ENCODE peak calls at places on chromosomes 12 and 14, in ten cellular contexts. I is effector memory CD4-positive, alpha-beta T cell; L is heart right ventricle; R is tibial artery; H is stomach; M is bronchial epithelial cell; Q is BJ; V is aorta; W is A673; U is PC-3. E is an unnamed sample.

GRCh38 chr12:106358410-106359241 is 1.1 kb downstream of the POLR3B start:
- DNase-seq in L (peak; percentile 26), M (peak; percentile 66), R (peak; percentile 55), H (peak; percentile 34), V (no peak), Q (peak; percentile 14), U (no peak), W (no peak), I (no peak), E (peak; percentile 86)

GRCh38 chr14:68968051-68968450 is 11.1 kb downstream of the ACTN1 start:
- DNase-seq in Q (no peak), V (peak; percentile 48), H (no peak), W (no peak), U (no peak), I (peak; percentile 49), L (no peak), R (no peak), M (no peak), E (peak; percentile 0)

GRCh38 chr12:107468182-107468581 is 217.4 kb upstream of the PWP1 start:
- DNase-seq in L (no peak), V (no peak), H (no peak), W (no peak), M (no peak), Q (no peak), R (no peak), I (no peak), U (no peak), E (no peak)

GRCh38 chr12:91422811-91423210 is 240.2 kb upstream of the DCN start:
- DNase-seq in V (no peak), I (no peak), L (no peak), W (no peak), Q (no peak), M (no peak), U (peak; percentile 60), H (no peak), R (no peak), E (no peak)

GRCh38 chr14:73795466-73795865 is 56.2 kb upstream of the PTGR2 start:
- DNase-seq in V (no peak), I (no peak), H (no peak), L (no peak), M (no peak), W (no peak), U (no peak), R (no peak), Q (no peak), E (no peak)

GRCh38 chr12:6753772-6754356 is 923 bp upstream of the MLF2 start:
- DNase-seq in I (no peak), H (no peak), L (no peak), M (no peak), Q (no peak), U (no peak), W (no peak), V (no peak), R (no peak), E (no peak)

GRCh38 chr12:2941524-2941923 is 17.7 kb upstream of the TEAD4 start:
- DNase-seq in M (no peak), H (no peak), W (no peak), L (no peak), V (peak; percentile 28), R (no peak), Q (no peak), U (no peak), I (no peak), E (no peak)

GRCh38 chr14:77036484-77037337 is 8.2 kb upstream of the IRF2BPL start:
- DNase-seq in M (no peak), Q (no peak), L (no peak), U (peak; percentile 46), H (no peak), W (no peak), V (no peak), I (no peak), R (no peak), E (no peak)

GRCh38 chr12:132327351-132328171 is 1.8 kb downstream of the GALNT9 start:
- DNase-seq in H (no peak), Q (peak; percentile 47), W (peak; percentile 88), R (peak; percentile 41), I (no peak), M (peak; percentile 28), L (no peak), V (no peak), U (peak; percentile 82), E (peak; percentile 88)

GRCh38 chr12:92185052-92185451 is 39.4 kb upstream of the BTG1 start:
- DNase-seq in W (no peak), Q (no peak), U (no peak), I (no peak), H (no peak), L (no peak), V (no peak), R (no peak), M (no peak), E (no peak)

GRCh38 chr12:48782457-48783395 is 6.2 kb downstream of the ADCY6 start:
- DNase-seq in R (no peak), I (no peak), U (no peak), Q (no peak), V (no peak), M (no peak), H (no peak), W (no peak), L (no peak), E (no peak)

GRCh38 chr14:51302319-51303030 is 62.4 kb downstream of the TMX1 start:
- DNase-seq in W (no peak), U (peak; percentile 56), L (no peak), V (no peak), I (no peak), Q (no peak), M (no peak), R (no peak), H (no peak), E (no peak)

GRCh38 chr12:726281-727140 is 25.9 kb upstream of the WNK1 start:
- DNase-seq in W (no peak), U (peak; percentile 54), H (no peak), L (no peak), Q (no peak), V (no peak), M (peak; percentile 89), I (no peak), R (no peak), E (no peak)

GRCh38 chr14:64410084-64410774 is 22.1 kb downstream of the MTHFD1 start:
- DNase-seq in V (no peak), M (peak; percentile 69), W (no peak), R (no peak), H (no peak), Q (no peak), U (peak; percentile 21), L (no peak), I (no peak), E (peak; percentile 18)

GRCh38 chr14:104301731-104302460 is 163.5 kb downstream of the KIF26A start:
- DNase-seq in H (no peak), W (no peak), L (peak; percentile 6), R (no peak), I (no peak), V (peak; percentile 57), U (no peak), Q (no peak), M (no peak), E (no peak)

GRCh38 chr12:41189395-41190251 is 1.5 kb downstream of the PDZRN4 start:
- DNase-seq in V (no peak), R (peak; percentile 27), M (no peak), L (no peak), I (no peak), Q (no peak), U (no peak), H (no peak), W (peak; percentile 5), E (no peak)
- H3K27me3 ChIP-seq in V (no peaks in the 10 kb centered on the region), R (no peaks in the 10 kb centered on the region), M (peaks cover 28% of the 10 kb centered on the region), L (peaks cover 56% of the 10 kb centered on the region), I (peaks cover 4% of the 10 kb centered on the region), Q (peaks cover 24% of the 10 kb centered on the region), U (peaks cover 54% of the 10 kb centered on the region), H (no peaks in the 10 kb centered on the region), W (peaks cover 51% of the 10 kb centered on the region), E (peaks cover 30% of the 10 kb centered on the region)

DNA sequence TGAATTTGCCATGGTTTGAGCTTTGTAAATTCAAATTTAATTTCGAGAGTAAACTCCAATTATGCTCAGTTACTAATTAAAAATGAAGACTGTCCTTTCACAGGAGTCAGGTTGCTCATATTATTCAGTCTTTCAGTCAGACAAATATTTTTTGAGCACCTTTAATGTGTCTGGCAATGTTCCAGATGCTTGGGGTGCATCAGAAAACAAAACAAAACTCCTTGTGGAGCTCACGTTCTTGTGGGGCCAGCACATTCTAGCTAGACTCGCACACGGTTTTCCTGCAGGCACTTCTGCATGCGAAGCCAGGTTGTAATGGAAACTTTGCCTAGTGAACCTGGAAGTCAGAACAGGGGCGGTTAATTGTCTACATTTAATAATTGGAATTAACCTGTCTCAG is 64.0 kb upstream of the ATF1 start:
- DNase-seq in U (no peak), L (no peak), V (no peak), R (no peak), W (no peak), M (no peak), I (no peak), H (no peak), Q (no peak), E (no peak)
- H3K36me3 ChIP-seq in U (peaks cover 51% of the 10 kb centered on the region), L (peaks cover 100% of the 10 kb centered on the region), V (peaks cover 11% of the 10 kb centered on the region), R (peaks cover 53% of the 10 kb centered on the region), W (peaks cover 46% of the 10 kb centered on the region), M (peaks cover 15% of the 10 kb centered on the region), I (peaks cover 56% of the 10 kb centered on the region), H (peaks cover 98% of the 10 kb centered on the region), Q (peaks cover 1% of the 10 kb centered on the region), E (peaks cover 32% of the 10 kb centered on the region)

DNA sequence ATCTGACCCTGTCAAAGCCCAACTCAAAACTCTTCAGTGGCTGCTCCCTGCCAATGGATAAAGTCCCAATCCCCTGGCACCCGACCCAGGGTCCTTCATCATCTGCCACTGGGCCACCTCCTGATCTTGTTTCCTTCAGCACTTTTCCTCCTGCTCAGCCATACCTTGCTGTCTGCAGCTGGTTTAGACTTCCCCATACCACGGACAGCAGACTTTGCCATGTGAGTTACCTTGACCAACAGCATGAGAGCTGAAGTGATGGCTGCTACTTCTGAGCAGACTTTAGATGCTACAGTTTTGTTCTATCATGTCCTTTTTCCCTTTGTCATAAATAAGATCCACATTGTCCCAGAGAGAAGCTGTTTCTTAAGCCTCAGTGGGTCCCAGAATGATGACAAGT is 33.3 kb upstream of the STON2 start:
- DNase-seq in U (no peak), L (no peak), W (no peak), I (no peak), Q (no peak), R (no peak), H (no peak), V (no peak), M (peak; percentile 20), E (no peak)
- H3K27me3 ChIP-seq in U (peaks cover 9% of the 10 kb centered on the region), L (peaks cover 57% of the 10 kb centered on the region), W (peaks cover 21% of the 10 kb centered on the region), I (peaks cover 26% of the 10 kb centered on the region), Q (peaks cover 32% of the 10 kb centered on the region), R (no peaks in the 10 kb centered on the region), H (no peaks in the 10 kb centered on the region), V (no peaks in the 10 kb centered on the region), M (no peaks in the 10 kb centered on the region), E (peaks cover 39% of the 10 kb centered on the region)

DNA sequence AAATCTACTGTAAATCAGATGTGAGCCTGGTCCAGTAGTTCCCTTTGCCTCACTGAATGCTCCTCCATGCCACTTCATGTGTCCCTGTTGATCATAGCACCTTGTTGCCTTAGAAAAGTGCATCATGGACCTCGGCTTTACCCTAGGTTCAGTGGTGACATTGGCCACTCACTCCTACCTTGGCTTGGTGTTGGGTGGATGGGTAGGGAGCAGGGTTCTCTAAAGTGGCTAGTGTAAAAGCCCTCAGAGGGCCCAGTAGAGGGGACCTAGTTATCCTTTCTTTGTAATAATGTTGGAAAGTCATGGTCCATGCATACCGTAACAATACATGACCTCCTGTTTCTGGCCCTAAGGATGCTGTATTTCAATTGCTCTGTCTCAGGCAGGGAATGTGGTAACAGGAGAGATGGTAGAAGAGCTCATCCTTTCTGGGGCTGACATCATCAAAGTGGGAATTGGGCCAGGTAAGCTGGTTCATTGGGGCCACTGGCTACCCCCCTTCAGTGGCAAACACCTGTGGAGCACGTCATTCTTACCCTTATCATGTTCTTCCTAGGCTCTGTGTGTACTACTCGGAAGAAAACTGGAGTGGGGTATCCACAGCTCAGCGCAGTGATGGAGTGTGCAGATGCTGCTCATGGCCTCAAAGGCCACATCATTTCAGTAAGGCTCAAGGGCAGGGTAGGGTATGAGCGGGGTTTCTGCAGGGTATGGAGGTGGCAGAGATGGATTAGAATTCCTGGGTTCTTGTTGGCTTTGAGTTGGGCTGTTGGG is 4.1 kb downstream of the GMPR2 start:
- DNase-seq in Q (no peak), M (no peak), L (no peak), U (no peak), I (no peak), W (no peak), R (no peak), H (no peak), V (no peak), E (no peak)
- H3K36me3 ChIP-seq in Q (peaks cover 25% of the 10 kb centered on the region), M (peaks cover 26% of the 10 kb centered on the region), L (peaks cover 71% of the 10 kb centered on the region), U (peaks cover 45% of the 10 kb centered on the region), I (peaks cover 54% of the 10 kb centered on the region), W (peaks cover 60% of the 10 kb centered on the region), R (peaks cover 45% of the 10 kb centered on the region), H (peaks cover 70% of the 10 kb centered on the region), V (peaks cover 7% of the 10 kb centered on the region), E (peaks cover 54% of the 10 kb centered on the region)

E was measured in brain microvascular endothelial cell.